ENCODE peak calls at places on chromosomes 7 and 10, in eight cellular contexts. N is thoracic aorta, O is RWPE1, Z is tibial nerve, Q is heart right ventricle, G is fibroblast of mammary gland, K is AG09319, H is adrenal gland. S is an unnamed sample.

GRCh38 chr7:2166625-2167280 is 66.0 kb downstream of the MAD1L1 start:
- DNase-seq in N (no peak), O (no peak), Z (no peak), Q (no peak), G (no peak), K (no peak), H (peak), S (no peak)

GRCh38 chr7:147013820-147014219 is 897.2 kb downstream of the CNTNAP2 start:
- DNase-seq in N (no peak), O (no peak), Z (no peak), Q (no peak), G (no peak), K (no peak), H (no peak), S (no peak)

GRCh38 chr10:110750931-110751330 is 106.8 kb downstream of the RBM20 start:
- DNase-seq in N (no peak), O (no peak), Z (no peak), Q (no peak), G (no peak), K (no peak), H (no peak), S (no peak)

GRCh38 chr10:121158988-121159579 is 307.9 kb downstream of the WDR11 start:
- DNase-seq in N (no peak), O (peak), Z (no peak), Q (no peak), G (no peak), K (no peak), H (no peak), S (peak)

GRCh38 chr10:110912374-110912773 is 6.6 kb downstream of the BBIP1 start:
- DNase-seq in N (no peak), O (no peak), Z (no peak), Q (no peak), G (peak), K (no peak), H (no peak), S (peak)

GRCh38 chr10:49841615-49842180 is 79.6 kb upstream of the OGDHL start:
- DNase-seq in N (no peak), O (no peak), Z (no peak), Q (no peak), G (no peak), K (no peak), H (no peak), S (no peak)

GRCh38 chr10:89861584-89862287 is 160.3 kb downstream of the KIF20B start:
- DNase-seq in N (no peak), O (peak), Z (no peak), Q (no peak), G (peak), K (peak), H (no peak), S (peak)

GRCh38 chr7:14740606-14741005 is 161.9 kb downstream of the DGKB start:
- DNase-seq in N (no peak), O (no peak), Z (no peak), Q (no peak), G (no peak), K (no peak), H (no peak), S (no peak)

GRCh38 chr7:234041-234711 is 41.8 kb downstream of the FAM20C start:
- DNase-seq in N (no peak), O (no peak), Z (peak), Q (peak), G (no peak), K (no peak), H (no peak), S (no peak)

GRCh38 chr10:51760864-51761263 is 61.5 kb upstream of the CSTF2T start:
- DNase-seq in N (no peak), O (no peak), Z (no peak), Q (no peak), G (no peak), K (no peak), H (no peak), S (no peak)

GRCh38 chr7:50674896-50675835 is 107.5 kb downstream of the GRB10 start:
- DNase-seq in N (no peak), O (no peak), Z (no peak), Q (no peak), G (no peak), K (no peak), H (no peak), S (no peak)

GRCh38 chr10:79206300-79207095 is 137.7 kb downstream of the ZMIZ1 start:
- DNase-seq in N (no peak), O (no peak), Z (no peak), Q (no peak), G (no peak), K (no peak), H (no peak), S (no peak)

GRCh38 chr10:110681023-110681681 is 37.0 kb downstream of the RBM20 start:
- DNase-seq in N (no peak), O (peak), Z (no peak), Q (peak), G (peak), K (no peak), H (peak), S (peak)

GRCh38 chr7:28002638-28003037 is 178.0 kb downstream of the JAZF1 start:
- DNase-seq in N (no peak), O (no peak), Z (no peak), Q (no peak), G (peak), K (no peak), H (no peak), S (no peak)

GRCh38 chr10:101709359-101710063 is 14.5 kb upstream of the FBXW4 start:
- DNase-seq in N (no peak), O (no peak), Z (no peak), Q (no peak), G (peak), K (no peak), H (no peak), S (no peak)

GRCh38 chr10:121025731-121026130 is 174.6 kb downstream of the WDR11 start:
- DNase-seq in N (no peak), O (no peak), Z (no peak), Q (no peak), G (no peak), K (no peak), H (no peak), S (no peak)

GRCh38 chr10:103241262-103242011 is 4.2 kb upstream of the RPEL1 start:
- DNase-seq in N (no peak), O (peak), Z (no peak), Q (no peak), G (peak), K (no peak), H (peak), S (peak)

GRCh38 chr7:114663502-114663901 is 248.9 kb downstream of the FOXP2 start:
- DNase-seq in N (no peak), O (no peak), Z (no peak), Q (no peak), G (peak), K (no peak), H (no peak), S (peak)

GRCh38 chr10:73879296-73880173 is 5.2 kb upstream of the CAMK2G start:
- DNase-seq in N (peak), O (peak), Z (peak), Q (peak), G (peak), K (no peak), H (peak), S (peak)

GRCh38 chr10:77279207-77279606 is 358.4 kb downstream of the KCNMA1 start:
- DNase-seq in N (peak), O (no peak), Z (no peak), Q (no peak), G (peak), K (no peak), H (peak), S (no peak)

GRCh38 chr10:49744091-49744685 is 17.9 kb downstream of the OGDHL start:
- DNase-seq in N (no peak), O (no peak), Z (no peak), Q (no peak), G (no peak), K (no peak), H (no peak), S (no peak)

GRCh38 chr7:36021367-36021766 is 131.7 kb upstream of the EEPD1 start:
- DNase-seq in N (no peak), O (no peak), Z (no peak), Q (no peak), G (peak), K (no peak), H (no peak), S (peak)

GRCh38 chr7:84529480-84530205 is 335.1 kb upstream of the SEMA3A start:
- DNase-seq in N (no peak), O (peak), Z (no peak), Q (no peak), G (peak), K (peak), H (no peak), S (peak)

GRCh38 chr7:76343294-76343930 is 15.4 kb downstream of the YWHAG start:
- DNase-seq in N (no peak), O (no peak), Z (no peak), Q (no peak), G (peak), K (no peak), H (no peak), S (no peak)

GRCh38 chr10:50550291-50550839 is 73.4 kb downstream of the SGMS1 start:
- DNase-seq in N (no peak), O (no peak), Z (no peak), Q (no peak), G (no peak), K (no peak), H (peak), S (no peak)

GRCh38 chr10:76977046-76977445 is 660.6 kb downstream of the KCNMA1 start:
- DNase-seq in N (no peak), O (no peak), Z (no peak), Q (no peak), G (no peak), K (no peak), H (no peak), S (no peak)

GRCh38 chr10:102493771-102494170 is 8.7 kb downstream of the ACTR1A start:
- DNase-seq in N (no peak), O (peak), Z (no peak), Q (no peak), G (no peak), K (no peak), H (no peak), S (no peak)

GRCh38 chr7:142231716-142232115 is 26.1 kb downstream of the PRSS58 start:
- DNase-seq in N (no peak), O (no peak), Z (no peak), Q (peak), G (peak), K (no peak), H (no peak), S (peak)
- TF ChIP-seq CTCF in N (no peak), O (no peak), Z (no peak), Q (no peak), G (peak), K (no peak), H (no peak), S (no peak)

GRCh38 chr7:40536406-40536805 is 401.6 kb downstream of the SUGCT start:
- DNase-seq in N (no peak), O (no peak), Z (no peak), Q (no peak), G (no peak), K (no peak), H (no peak), S (no peak)
- TF ChIP-seq CTCF in N (no peak), O (no peak), Z (no peak), Q (no peak), G (no peak), K (no peak), H (no peak), S (no peak)

GRCh38 chr10:16948335-16948734 is 131.1 kb upstream of the RSU1 start:
- DNase-seq in N (no peak), O (no peak), Z (no peak), Q (no peak), G (no peak), K (no peak), H (no peak), S (no peak)
- TF ChIP-seq CTCF in N (no peak), O (no peak), Z (no peak), Q (no peak), G (no peak), K (no peak), H (no peak), S (no peak)

DNA sequence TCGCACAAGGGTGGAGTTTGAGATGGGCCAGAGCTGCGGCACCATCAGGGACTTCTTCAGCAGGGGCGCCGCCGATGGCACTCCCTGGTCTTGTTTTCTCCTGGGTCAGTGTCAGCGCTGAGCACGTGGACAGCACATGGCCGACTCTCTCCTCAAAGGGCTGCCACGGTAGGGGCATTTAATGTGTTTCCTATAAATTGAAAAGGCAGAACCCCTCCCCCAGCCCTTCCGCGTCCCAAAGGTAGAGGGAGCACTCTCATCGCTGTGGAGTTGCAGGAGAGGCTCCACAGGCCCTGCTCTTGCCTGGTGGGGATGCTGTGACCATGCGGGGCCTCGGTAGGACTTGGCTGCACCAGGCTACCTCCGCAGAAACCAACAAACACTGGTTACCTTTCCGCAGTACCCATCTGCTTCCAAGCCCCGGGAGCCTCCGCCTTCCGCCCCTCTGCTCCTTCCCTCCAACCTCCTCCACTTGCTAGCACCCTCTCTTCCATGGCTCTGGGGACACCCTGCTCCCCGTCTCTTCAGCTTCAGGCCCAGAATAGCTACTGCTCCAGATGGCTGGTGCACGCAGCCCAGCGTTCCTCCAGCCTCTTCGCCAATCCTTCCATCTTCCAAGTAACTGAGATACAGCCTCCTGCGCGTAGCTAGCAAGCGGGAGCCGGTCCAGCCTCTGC is 166.3 kb upstream of the ADCY1 start:
- DNase-seq in N (no peak), O (no peak), Z (no peak), Q (no peak), G (no peak), K (no peak), H (no peak), S (no peak)
- TF ChIP-seq CTCF in N (no peak), O (no peak), Z (no peak), Q (no peak), G (peak), K (no peak), H (no peak), S (peak)

GRCh38 chr10:14889318-14889717 is 10.7 kb downstream of the SUV39H2 start:
- DNase-seq in N (no peak), O (no peak), Z (no peak), Q (no peak), G (peak), K (no peak), H (no peak), S (no peak)
- TF ChIP-seq CTCF in N (no peak), O (no peak), Z (peak), Q (no peak), G (peak), K (no peak), H (peak), S (no peak)

GRCh38 chr7:139671967-139672366 is 105.8 kb downstream of the HIPK2 start:
- DNase-seq in N (no peak), O (no peak), Z (no peak), Q (no peak), G (no peak), K (no peak), H (no peak), S (no peak)
- TF ChIP-seq CTCF in N (no peak), O (no peak), Z (no peak), Q (no peak), G (no peak), K (no peak), H (no peak), S (no peak)

GRCh38 chr7:102450242-102450641 is 14.4 kb downstream of the ALKBH4 start:
- DNase-seq in N (no peak), O (no peak), Z (no peak), Q (no peak), G (no peak), K (no peak), H (no peak), S (peak)
- TF ChIP-seq CTCF in N (no peak), O (no peak), Z (no peak), Q (no peak), G (peak), K (no peak), H (peak), S (no peak)

DNA sequence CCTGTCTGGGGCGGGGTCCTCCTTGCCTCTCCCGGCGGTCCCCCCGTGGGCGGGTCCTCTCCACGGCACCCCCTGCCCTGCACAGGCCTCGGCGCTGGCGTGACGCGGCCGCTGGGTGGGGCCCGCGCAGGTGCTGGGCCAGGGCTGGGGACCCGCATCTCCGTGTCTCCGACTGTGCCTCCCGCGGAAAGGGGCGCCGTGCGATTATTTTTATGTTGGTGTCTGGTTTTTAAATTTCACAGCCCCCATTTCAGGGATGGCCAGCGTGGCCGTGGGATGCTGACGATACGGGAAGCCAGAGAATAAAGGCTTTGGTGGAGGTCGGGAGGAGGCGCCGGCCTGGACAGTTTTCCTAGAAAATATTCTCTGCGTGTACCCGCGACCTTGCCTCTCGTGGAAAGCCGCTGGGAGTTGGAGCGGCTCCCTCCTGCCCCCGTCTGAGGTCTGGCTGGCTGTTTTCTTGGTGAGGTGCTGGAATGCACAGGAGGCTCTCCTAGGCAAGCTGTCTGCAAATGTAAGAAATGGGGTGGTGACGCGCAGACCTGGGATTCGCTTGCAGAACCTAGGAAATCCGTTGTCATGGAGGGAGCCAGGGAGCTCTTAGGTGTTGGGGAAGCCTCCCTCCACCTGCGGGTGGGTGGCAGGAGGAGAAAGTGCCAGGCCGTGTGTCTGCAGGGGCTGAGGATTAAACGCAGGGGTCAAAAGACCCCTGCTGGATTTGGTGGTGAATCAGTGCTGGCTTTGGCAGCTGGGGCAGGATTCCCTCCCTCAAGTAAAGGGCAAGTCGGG is 28.7 kb upstream of the JAKMIP3 start:
- DNase-seq in N (no peak), O (no peak), Z (no peak), Q (peak), G (no peak), K (no peak), H (no peak), S (no peak)
- TF ChIP-seq CTCF in N (no peak), O (no peak), Z (no peak), Q (peak), G (no peak), K (no peak), H (no peak), S (no peak)

DNA sequence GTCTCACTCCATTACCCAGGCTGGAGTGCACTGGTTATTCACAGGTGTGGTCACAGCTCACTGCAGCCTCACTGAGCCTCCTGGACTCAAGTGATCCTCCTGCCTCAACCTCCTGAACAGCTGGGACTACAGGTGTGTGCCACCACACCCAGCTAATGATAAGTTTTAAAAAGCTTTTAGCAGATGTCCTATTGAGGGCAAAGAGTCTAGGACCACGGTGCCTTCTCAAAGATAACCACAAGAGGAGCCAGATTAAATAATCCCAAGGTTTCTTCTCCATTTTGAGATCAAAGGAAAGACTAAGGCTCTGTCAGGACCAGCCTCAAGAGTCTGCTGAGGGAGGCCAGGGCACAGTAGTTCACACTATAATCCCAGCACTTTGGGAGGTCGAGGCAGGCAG is 4.7 kb downstream of the ATP5MF start:
- DNase-seq in N (no peak), O (no peak), Z (no peak), Q (no peak), G (no peak), K (no peak), H (no peak), S (no peak)
- TF ChIP-seq CTCF in N (no peak), O (no peak), Z (no peak), Q (no peak), G (peak), K (no peak), H (no peak), S (no peak)

GRCh38 chr7:158409120-158409519 is 178.5 kb downstream of the PTPRN2 start:
- DNase-seq in N (no peak), O (no peak), Z (no peak), Q (no peak), G (no peak), K (no peak), H (no peak), S (no peak)

GRCh38 chr7:158406364-158406763 is 181.3 kb downstream of the PTPRN2 start:
- DNase-seq in N (no peak), O (no peak), Z (no peak), Q (no peak), G (no peak), K (no peak), H (no peak), S (no peak)

GRCh38 chr7:158406817-158407216 is 180.8 kb downstream of the PTPRN2 start:
- DNase-seq in N (no peak), O (no peak), Z (no peak), Q (no peak), G (no peak), K (no peak), H (no peak), S (no peak)

GRCh38 chr7:158409816-158410330 is 177.8 kb downstream of the PTPRN2 start:
- DNase-seq in N (no peak), O (no peak), Z (no peak), Q (no peak), G (no peak), K (no peak), H (no peak), S (no peak)

GRCh38 chr7:158407581-158408331 is 179.9 kb downstream of the PTPRN2 start:
- DNase-seq in N (no peak), O (peak), Z (peak), Q (no peak), G (peak), K (no peak), H (no peak), S (peak)
- TF ChIP-seq CTCF in N (no peak), O (peak), Z (peak), Q (peak), G (peak), K (no peak), H (peak), S (peak)

S was measured in MCF 10A.